ENCODE peak calls at places on chromosome 5, in ten cellular contexts. One of them, this sample, is unnamed.

GRCh38 chr5:55188656-55189380 is 15.8 kb upstream of the CDC20B start:
- DNase-seq in fibroblast of mammary gland: no peak
- DNase-seq in hepatocyte: no peak
- DNase-seq in heart right ventricle: no peak
- DNase-seq in astrocyte of the cerebellum: no peak
- DNase-seq in GM12865: no peak
- DNase-seq in choroid plexus epithelial cell: no peak
- DNase-seq in dorsolateral prefrontal cortex: no peak
- DNase-seq in psoas muscle: no peak
- DNase-seq in cardiac muscle cell: no peak
- DNase-seq in this sample: no peak

GRCh38 chr5:55594636-55595035 is 59.9 kb upstream of the PLPP1 start:
- DNase-seq in fibroblast of mammary gland: no peak
- DNase-seq in hepatocyte: no peak
- DNase-seq in heart right ventricle: no peak
- DNase-seq in astrocyte of the cerebellum: no peak
- DNase-seq in GM12865: no peak
- DNase-seq in choroid plexus epithelial cell: no peak
- DNase-seq in dorsolateral prefrontal cortex: no peak
- DNase-seq in psoas muscle: no peak
- DNase-seq in cardiac muscle cell: peak; percentile 95
- DNase-seq in this sample: no peak

GRCh38 chr5:60173672-60174071 is 280.1 kb upstream of the PDE4D start:
- DNase-seq in fibroblast of mammary gland: no peak
- DNase-seq in hepatocyte: no peak
- DNase-seq in heart right ventricle: no peak
- DNase-seq in astrocyte of the cerebellum: no peak
- DNase-seq in GM12865: no peak
- DNase-seq in choroid plexus epithelial cell: no peak
- DNase-seq in dorsolateral prefrontal cortex: no peak
- DNase-seq in psoas muscle: no peak
- DNase-seq in cardiac muscle cell: no peak
- DNase-seq in this sample: no peak

GRCh38 chr5:78751872-78752271 is 103.3 kb upstream of the LHFPL2 start:
- DNase-seq in fibroblast of mammary gland: peak; percentile 42
- DNase-seq in hepatocyte: no peak
- DNase-seq in heart right ventricle: no peak
- DNase-seq in astrocyte of the cerebellum: no peak
- DNase-seq in GM12865: no peak
- DNase-seq in choroid plexus epithelial cell: peak; percentile 63
- DNase-seq in dorsolateral prefrontal cortex: no peak
- DNase-seq in psoas muscle: no peak
- DNase-seq in cardiac muscle cell: peak; percentile 44
- DNase-seq in this sample: no peak

GRCh38 chr5:73120222-73121108 is at the start of gene TMEM171:
- DNase-seq in fibroblast of mammary gland: peak; percentile 35
- DNase-seq in hepatocyte: peak; percentile 79
- DNase-seq in heart right ventricle: peak; percentile 27
- DNase-seq in astrocyte of the cerebellum: no peak
- DNase-seq in GM12865: no peak
- DNase-seq in choroid plexus epithelial cell: peak; percentile 44
- DNase-seq in dorsolateral prefrontal cortex: no peak
- DNase-seq in psoas muscle: peak; percentile 45
- DNase-seq in cardiac muscle cell: peak; percentile 47
- DNase-seq in this sample: no peak

GRCh38 chr5:67205981-67206380 is 9.4 kb upstream of the CD180 start:
- DNase-seq in fibroblast of mammary gland: no peak
- DNase-seq in hepatocyte: no peak
- DNase-seq in heart right ventricle: no peak
- DNase-seq in astrocyte of the cerebellum: no peak
- DNase-seq in GM12865: no peak
- DNase-seq in choroid plexus epithelial cell: no peak
- DNase-seq in dorsolateral prefrontal cortex: no peak
- DNase-seq in psoas muscle: no peak
- DNase-seq in cardiac muscle cell: no peak
- DNase-seq in this sample: no peak

GRCh38 chr5:603081-603998 is 8.8 kb upstream of the CEP72 start:
- DNase-seq in fibroblast of mammary gland: no peak
- DNase-seq in hepatocyte: no peak
- DNase-seq in heart right ventricle: no peak
- DNase-seq in astrocyte of the cerebellum: no peak
- DNase-seq in GM12865: no peak
- DNase-seq in choroid plexus epithelial cell: no peak
- DNase-seq in dorsolateral prefrontal cortex: peak; percentile 77
- DNase-seq in psoas muscle: no peak
- DNase-seq in cardiac muscle cell: no peak
- DNase-seq in this sample: no peak

GRCh38 chr5:132369471-132370240 is at the start of gene SLC22A5:
- DNase-seq in fibroblast of mammary gland: no peak
- DNase-seq in hepatocyte: peak; percentile 93
- DNase-seq in heart right ventricle: peak; percentile 73
- DNase-seq in astrocyte of the cerebellum: no peak
- DNase-seq in GM12865: peak; percentile 74
- DNase-seq in choroid plexus epithelial cell: peak; percentile 26
- DNase-seq in dorsolateral prefrontal cortex: peak; percentile 78
- DNase-seq in psoas muscle: peak; percentile 75
- DNase-seq in cardiac muscle cell: peak; percentile 57
- DNase-seq in this sample: no peak

GRCh38 chr5:115738807-115739206 is 77.7 kb downstream of the CDO1 start:
- DNase-seq in fibroblast of mammary gland: no peak
- DNase-seq in hepatocyte: no peak
- DNase-seq in heart right ventricle: no peak
- DNase-seq in astrocyte of the cerebellum: no peak
- DNase-seq in GM12865: no peak
- DNase-seq in choroid plexus epithelial cell: no peak
- DNase-seq in dorsolateral prefrontal cortex: no peak
- DNase-seq in psoas muscle: no peak
- DNase-seq in cardiac muscle cell: no peak
- DNase-seq in this sample: no peak

GRCh38 chr5:110768138-110768845 is 29.5 kb downstream of the SLC25A46 start:
- DNase-seq in fibroblast of mammary gland: peak; percentile 80
- DNase-seq in hepatocyte: no peak
- DNase-seq in heart right ventricle: no peak
- DNase-seq in astrocyte of the cerebellum: no peak
- DNase-seq in GM12865: no peak
- DNase-seq in choroid plexus epithelial cell: peak; percentile 70
- DNase-seq in dorsolateral prefrontal cortex: no peak
- DNase-seq in psoas muscle: no peak
- DNase-seq in cardiac muscle cell: peak; percentile 21
- DNase-seq in this sample: no peak

GRCh38 chr5:147140558-147140957 is 94.3 kb upstream of the STK32A start:
- DNase-seq in fibroblast of mammary gland: no peak
- DNase-seq in hepatocyte: peak; percentile 32
- DNase-seq in heart right ventricle: no peak
- DNase-seq in astrocyte of the cerebellum: no peak
- DNase-seq in GM12865: no peak
- DNase-seq in choroid plexus epithelial cell: no peak
- DNase-seq in dorsolateral prefrontal cortex: no peak
- DNase-seq in psoas muscle: no peak
- DNase-seq in cardiac muscle cell: no peak
- DNase-seq in this sample: no peak

DNA sequence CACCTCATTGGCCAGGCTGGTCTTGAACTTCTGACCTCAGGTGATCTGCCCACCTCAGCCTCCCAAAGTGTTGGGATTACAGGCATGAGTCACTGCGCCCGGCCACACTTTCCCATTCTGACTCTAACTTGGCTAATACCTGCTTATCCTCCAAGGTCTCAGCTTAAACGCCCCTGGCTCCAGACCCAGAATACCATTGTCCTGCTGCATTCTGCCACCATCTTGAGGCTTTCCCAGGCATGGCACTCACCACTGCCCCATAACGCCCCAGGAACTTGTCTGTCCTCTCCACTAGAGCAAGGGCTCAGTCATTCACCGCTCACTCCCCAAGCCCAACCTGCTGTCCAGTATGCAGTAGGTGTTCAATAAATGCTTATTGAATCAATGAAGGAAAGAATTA is 39.8 kb downstream of the CAMK2A start:
- DNase-seq in fibroblast of mammary gland: no peak
- DNase-seq in hepatocyte: no peak
- DNase-seq in heart right ventricle: no peak
- DNase-seq in astrocyte of the cerebellum: no peak
- DNase-seq in GM12865: no peak
- DNase-seq in choroid plexus epithelial cell: no peak
- DNase-seq in dorsolateral prefrontal cortex: no peak
- DNase-seq in psoas muscle: no peak
- DNase-seq in cardiac muscle cell: no peak
- DNase-seq in this sample: no peak
- H3K4me3 ChIP-seq in fibroblast of mammary gland: no peak overlapping the region
- H3K4me3 ChIP-seq in hepatocyte: no peak overlapping the region
- H3K4me3 ChIP-seq in heart right ventricle: no peak overlapping the region
- H3K4me3 ChIP-seq in astrocyte of the cerebellum: no peak overlapping the region
- H3K4me3 ChIP-seq in GM12865: no peak overlapping the region
- H3K4me3 ChIP-seq in choroid plexus epithelial cell: no peak overlapping the region
- H3K4me3 ChIP-seq in dorsolateral prefrontal cortex: no peak overlapping the region
- H3K4me3 ChIP-seq in psoas muscle: no peak overlapping the region
- H3K4me3 ChIP-seq in cardiac muscle cell: no peak overlapping the region
- H3K4me3 ChIP-seq in this sample: no peak overlapping the region

GRCh38 chr5:2557435-2557834 is 194.0 kb downstream of the IRX2 start:
- DNase-seq in fibroblast of mammary gland: no peak
- DNase-seq in hepatocyte: no peak
- DNase-seq in heart right ventricle: no peak
- DNase-seq in astrocyte of the cerebellum: no peak
- DNase-seq in GM12865: no peak
- DNase-seq in choroid plexus epithelial cell: no peak
- DNase-seq in dorsolateral prefrontal cortex: no peak
- DNase-seq in psoas muscle: no peak
- DNase-seq in cardiac muscle cell: no peak
- DNase-seq in this sample: no peak
- TF ChIP-seq CTCF in fibroblast of mammary gland: no peak
- TF ChIP-seq CTCF in hepatocyte: no peak
- TF ChIP-seq CTCF in heart right ventricle: no peak
- TF ChIP-seq CTCF in astrocyte of the cerebellum: no peak
- TF ChIP-seq CTCF in GM12865: no peak
- TF ChIP-seq CTCF in choroid plexus epithelial cell: no peak
- TF ChIP-seq CTCF in dorsolateral prefrontal cortex: no peak
- TF ChIP-seq CTCF in psoas muscle: no peak
- TF ChIP-seq CTCF in cardiac muscle cell: no peak
- TF ChIP-seq CTCF in this sample: no peak

GRCh38 chr5:68240771-68241170 is 25.2 kb downstream of the PIK3R1 start:
- DNase-seq in fibroblast of mammary gland: peak; percentile 59
- DNase-seq in hepatocyte: no peak
- DNase-seq in heart right ventricle: no peak
- DNase-seq in astrocyte of the cerebellum: no peak
- DNase-seq in GM12865: no peak
- DNase-seq in choroid plexus epithelial cell: no peak
- DNase-seq in dorsolateral prefrontal cortex: no peak
- DNase-seq in psoas muscle: no peak
- DNase-seq in cardiac muscle cell: no peak
- DNase-seq in this sample: no peak

GRCh38 chr5:68243681-68244080 is 28.1 kb downstream of the PIK3R1 start:
- DNase-seq in fibroblast of mammary gland: no peak
- DNase-seq in hepatocyte: no peak
- DNase-seq in heart right ventricle: no peak
- DNase-seq in astrocyte of the cerebellum: no peak
- DNase-seq in GM12865: no peak
- DNase-seq in choroid plexus epithelial cell: no peak
- DNase-seq in dorsolateral prefrontal cortex: no peak
- DNase-seq in psoas muscle: no peak
- DNase-seq in cardiac muscle cell: no peak
- DNase-seq in this sample: no peak

GRCh38 chr5:68245325-68245724 is 29.8 kb downstream of the PIK3R1 start:
- DNase-seq in fibroblast of mammary gland: peak; percentile 81
- DNase-seq in hepatocyte: no peak
- DNase-seq in heart right ventricle: no peak
- DNase-seq in astrocyte of the cerebellum: peak; percentile 38
- DNase-seq in GM12865: no peak
- DNase-seq in choroid plexus epithelial cell: no peak
- DNase-seq in dorsolateral prefrontal cortex: no peak
- DNase-seq in psoas muscle: no peak
- DNase-seq in cardiac muscle cell: no peak
- DNase-seq in this sample: no peak

GRCh38 chr5:68242743-68243142 is 27.2 kb downstream of the PIK3R1 start:
- DNase-seq in fibroblast of mammary gland: peak; percentile 83
- DNase-seq in hepatocyte: no peak
- DNase-seq in heart right ventricle: no peak
- DNase-seq in astrocyte of the cerebellum: peak; percentile 53
- DNase-seq in GM12865: no peak
- DNase-seq in choroid plexus epithelial cell: peak; percentile 73
- DNase-seq in dorsolateral prefrontal cortex: no peak
- DNase-seq in psoas muscle: no peak
- DNase-seq in cardiac muscle cell: no peak
- DNase-seq in this sample: no peak

GRCh38 chr5:68243251-68243650 is 27.7 kb downstream of the PIK3R1 start:
- DNase-seq in fibroblast of mammary gland: no peak
- DNase-seq in hepatocyte: no peak
- DNase-seq in heart right ventricle: no peak
- DNase-seq in astrocyte of the cerebellum: no peak
- DNase-seq in GM12865: no peak
- DNase-seq in choroid plexus epithelial cell: no peak
- DNase-seq in dorsolateral prefrontal cortex: no peak
- DNase-seq in psoas muscle: no peak
- DNase-seq in cardiac muscle cell: no peak
- DNase-seq in this sample: no peak
- H3K4me3 ChIP-seq in fibroblast of mammary gland: no peak overlapping the region
- H3K4me3 ChIP-seq in hepatocyte: no peak overlapping the region
- H3K4me3 ChIP-seq in heart right ventricle: no peak overlapping the region
- H3K4me3 ChIP-seq in astrocyte of the cerebellum: no peak overlapping the region
- H3K4me3 ChIP-seq in GM12865: no peak overlapping the region
- H3K4me3 ChIP-seq in choroid plexus epithelial cell: no peak overlapping the region
- H3K4me3 ChIP-seq in dorsolateral prefrontal cortex: no peak overlapping the region
- H3K4me3 ChIP-seq in psoas muscle: no peak overlapping the region
- H3K4me3 ChIP-seq in cardiac muscle cell: no peak overlapping the region
- H3K4me3 ChIP-seq in this sample: no peak overlapping the region

GRCh38 chr5:151923865-151924264 is 786 bp downstream of the GLRA1 start:
- DNase-seq in fibroblast of mammary gland: no peak
- DNase-seq in hepatocyte: no peak
- DNase-seq in heart right ventricle: no peak
- DNase-seq in astrocyte of the cerebellum: no peak
- DNase-seq in GM12865: no peak
- DNase-seq in choroid plexus epithelial cell: peak; percentile 33
- DNase-seq in dorsolateral prefrontal cortex: peak; percentile 66
- DNase-seq in psoas muscle: no peak
- DNase-seq in cardiac muscle cell: peak; percentile 12
- DNase-seq in this sample: no peak
- TF ChIP-seq CTCF in fibroblast of mammary gland: peak; percentile 28
- TF ChIP-seq CTCF in hepatocyte: peak; percentile 14
- TF ChIP-seq CTCF in heart right ventricle: no peak
- TF ChIP-seq CTCF in astrocyte of the cerebellum: peak; percentile 40
- TF ChIP-seq CTCF in GM12865: no peak
- TF ChIP-seq CTCF in choroid plexus epithelial cell: peak; percentile 74
- TF ChIP-seq CTCF in dorsolateral prefrontal cortex: peak; percentile 22
- TF ChIP-seq CTCF in psoas muscle: no peak
- TF ChIP-seq CTCF in cardiac muscle cell: peak; percentile 39
- TF ChIP-seq CTCF in this sample: no peak